ENCODE peak calls at places on chromosomes 11 and 22, in four cellular contexts. R is stimulated activated CD4-positive, alpha-beta T cell treated with anti-CD3 and anti-CD28 coated beads, Interleukin-2, amount 100 ng/mL, for 24 hours; A is GM13977; H is bronchial epithelial cell. O is an unnamed sample.

GRCh38 chr22:49152146-49152929 is 675.3 kb downstream of the BRD1 start:
- DNase-seq in A (no peak), R (no peak), H (no peak), O (no peak)

GRCh38 chr22:37282385-37282677 is at the start of gene CYTH4:
- DNase-seq in R (peak), H (peak), A (peak), O (peak)

GRCh38 chr11:30753994-30754393 is 167.8 kb upstream of the MPPED2 start:
- DNase-seq in A (no peak), R (no peak), H (no peak), O (no peak)

GRCh38 chr22:37020192-37020479 is 594 bp downstream of the MPST start:
- DNase-seq in R (no peak), H (peak), A (peak), O (no peak)

GRCh38 chr11:33055361-33055760 is 16.0 kb downstream of the TCP11L1 start:
- DNase-seq in R (no peak), H (no peak), A (no peak), O (no peak)

GRCh38 chr11:73949912-73950311 is 914 bp upstream of the DNAJB13 start:
- DNase-seq in A (no peak), H (no peak), R (no peak), O (no peak)

GRCh38 chr11:33574366-33574765 is 126.3 kb downstream of the C11orf91 start:
- DNase-seq in A (no peak), R (no peak), H (no peak), O (no peak)

GRCh38 chr22:25149014-25149413 is 50.6 kb upstream of the CRYBB3 start:
- DNase-seq in H (no peak), A (no peak), R (no peak), O (no peak)

GRCh38 chr11:45798793-45799441 is 6.0 kb upstream of the SLC35C1 start:
- DNase-seq in R (no peak), A (no peak), H (peak), O (no peak)

GRCh38 chr22:33350961-33351360 is 292.8 kb upstream of the SYN3 start:
- DNase-seq in A (no peak), R (no peak), H (peak), O (no peak)

GRCh38 chr11:110130642-110131238 is 37.5 kb downstream of the ZC3H12C start:
- DNase-seq in R (no peak), A (no peak), H (no peak), O (no peak)

GRCh38 chr11:47997063-47998053 is 17.0 kb downstream of the PTPRJ start:
- DNase-seq in H (no peak), A (no peak), R (no peak), O (no peak)

GRCh38 chr22:43337385-43337784 is 5.8 kb downstream of the SCUBE1 start:
- DNase-seq in A (no peak), H (no peak), R (no peak), O (no peak)

GRCh38 chr11:118714816-118715215 is 35.4 kb upstream of the TREH start:
- DNase-seq in H (no peak), R (no peak), A (no peak), O (no peak)

GRCh38 chr11:107265591-107265990 is 192.0 kb downstream of the CWF19L2 start:
- DNase-seq in R (no peak), A (no peak), H (no peak), O (no peak)

GRCh38 chr11:119694334-119694733 is 34.7 kb downstream of the NECTIN1 start:
- DNase-seq in A (peak), R (no peak), H (peak), O (peak)

GRCh38 chr11:65719887-65720236 is 736 bp downstream of the RNASEH2C start:
- DNase-seq in A (no peak), R (peak), H (peak), O (no peak)

GRCh38 chr11:111162306-111162705 is 83.2 kb upstream of the POU2AF2 start:
- DNase-seq in A (no peak), R (no peak), H (peak), O (no peak)

GRCh38 chr11:130315354-130315970 is 745 bp upstream of the ZBTB44 start:
- DNase-seq in R (peak), A (peak), H (peak), O (peak)

GRCh38 chr22:45511847-45512261 is 9.2 kb downstream of the FBLN1 start:
- DNase-seq in H (no peak), R (no peak), A (no peak), O (no peak)

GRCh38 chr22:43504666-43505261 is 93.0 kb downstream of the MPPED1 start:
- DNase-seq in R (no peak), A (no peak), H (no peak), O (no peak)

GRCh38 chr22:47015589-47016178 is 253.2 kb downstream of the TBC1D22A start:
- DNase-seq in R (no peak), H (no peak), A (no peak), O (no peak)

GRCh38 chr11:5580577-5580976 is at the start of gene OR52B6:
- DNase-seq in H (no peak), A (no peak), R (no peak), O (no peak)

GRCh38 chr11:17991799-17992433 is 20.9 kb downstream of the SERGEF start:
- DNase-seq in H (peak), A (peak), R (peak), O (peak)

GRCh38 chr11:86803641-86804040 is 3.3 kb downstream of the PRSS23 start:
- DNase-seq in A (no peak), H (peak), R (no peak), O (no peak)

GRCh38 chr11:43289368-43289767 is 22.4 kb upstream of the API5 start:
- DNase-seq in R (no peak), A (no peak), H (no peak), O (no peak)

GRCh38 chr11:61885166-61885778 is 6.1 kb downstream of the FADS3 start:
- DNase-seq in A (no peak), R (no peak), H (no peak), O (no peak)

GRCh38 chr11:67276821-67277230 is 10.6 kb downstream of the GRK2 start:
- DNase-seq in A (no peak), R (peak), H (no peak), O (peak)

GRCh38 chr11:9765320-9766101 is 101.6 kb downstream of the SWAP70 start:
- DNase-seq in A (no peak), H (no peak), R (no peak), O (peak)

GRCh38 chr11:66012946-66013761 is 1.3 kb downstream of the CST6 start:
- DNase-seq in R (no peak), A (no peak), H (peak), O (peak)

GRCh38 chr11:47617417-47617809 is 23.2 kb upstream of the C1QTNF4 start:
- DNase-seq in A (no peak), R (no peak), H (no peak), O (no peak)

GRCh38 chr22:26428515-26429457 is at the start of gene ASPHD2:
- DNase-seq in R (peak), H (peak), A (peak), O (peak)

GRCh38 chr11:120514541-120515121 is 3.1 kb downstream of the GRIK4 start:
- DNase-seq in A (no peak), R (no peak), H (no peak), O (peak)

GRCh38 chr11:95375881-95376280 is 144.9 kb upstream of the SESN3 start:
- DNase-seq in R (no peak), A (no peak), H (peak), O (no peak)

GRCh38 chr11:6594142-6594768 is 9.2 kb downstream of the RRP8 start:
- DNase-seq in H (no peak), R (no peak), A (no peak), O (no peak)

GRCh38 chr11:13465909-13466371 is 2.9 kb upstream of the BTBD10 start:
- DNase-seq in H (peak), R (no peak), A (peak), O (no peak)

GRCh38 chr11:48123934-48124755 is 92.5 kb upstream of the OR4B1 start:
- DNase-seq in H (no peak), R (no peak), A (no peak), O (no peak)

GRCh38 chr11:75602916-75603315 is 40.9 kb downstream of the SERPINH1 start:
- DNase-seq in A (no peak), R (no peak), H (no peak), O (no peak)

GRCh38 chr11:103892603-103893002 is 143.8 kb upstream of the DDI1 start:
- DNase-seq in H (no peak), R (no peak), A (no peak), O (no peak)

GRCh38 chr11:95508219-95508880 is 277.3 kb upstream of the SESN3 start:
- DNase-seq in R (no peak), H (no peak), A (no peak), O (no peak)